ENCODE peak calls at places on chromosome 12, in eight cellular contexts. O, G, I, Z, S, J, W and X are unnamed samples.

GRCh38 chr12:120238839-120239445 is 26.6 kb downstream of the PXN start:
- DNase-seq in G (no peak), S (no peak), O (no peak), Z (no peak), W (no peak), I (no peak), J (no peak), X (no peak)

GRCh38 chr12:92469837-92470236 is 233.0 kb upstream of the PLEKHG7 start:
- DNase-seq in Z (no peak), J (no peak), O (no peak), I (no peak), W (no peak), G (no peak), S (no peak), X (no peak)

GRCh38 chr12:63978519-63978918 is 134.0 kb downstream of the SRGAP1 start:
- DNase-seq in O (no peak), G (no peak), J (no peak), Z (no peak), W (no peak), S (peak), I (no peak), X (no peak)

GRCh38 chr12:19833775-19834501 is 394.6 kb downstream of the AEBP2 start:
- DNase-seq in W (no peak), J (no peak), Z (peak), S (peak), O (no peak), G (no peak), I (no peak), X (no peak)

GRCh38 chr12:108600702-108601007 is 2.8 kb upstream of the TMEM119 start:
- DNase-seq in W (no peak), S (no peak), Z (no peak), O (no peak), G (no peak), I (no peak), J (no peak), X (no peak)

GRCh38 chr12:106127289-106128126 is 11.2 kb downstream of the NUAK1 start:
- DNase-seq in W (no peak), Z (no peak), G (no peak), S (no peak), I (no peak), J (no peak), O (no peak), X (no peak)

GRCh38 chr12:103596981-103597380 is 9.9 kb downstream of the STAB2 start:
- DNase-seq in G (no peak), O (no peak), Z (no peak), W (no peak), S (no peak), J (no peak), I (no peak), X (no peak)

GRCh38 chr12:27347779-27348178 is 15.1 kb downstream of the BMAL2 start:
- DNase-seq in S (no peak), W (no peak), G (no peak), J (no peak), O (no peak), I (no peak), Z (no peak), X (no peak)

GRCh38 chr12:87253157-87253556 is 776.0 kb downstream of the C12orf50 start:
- DNase-seq in O (no peak), W (no peak), Z (no peak), J (no peak), S (no peak), I (no peak), G (no peak), X (no peak)

GRCh38 chr12:1603621-1604020 is 9.2 kb upstream of the FBXL14 start:
- DNase-seq in O (no peak), G (no peak), W (no peak), Z (no peak), S (no peak), I (no peak), J (no peak), X (no peak)

GRCh38 chr12:98532687-98533304 is 17.4 kb downstream of the TMPO start:
- DNase-seq in O (no peak), W (peak), Z (no peak), J (no peak), G (no peak), S (no peak), I (no peak), X (no peak)

GRCh38 chr12:45483571-45483970 is 245.9 kb upstream of the ARID2 start:
- DNase-seq in J (no peak), O (no peak), I (no peak), Z (no peak), S (no peak), G (no peak), W (no peak), X (no peak)

GRCh38 chr12:65501093-65501621 is 222.7 kb downstream of the MSRB3 start:
- DNase-seq in I (peak), Z (no peak), O (no peak), J (no peak), G (no peak), W (no peak), S (no peak), X (peak)

GRCh38 chr12:27541031-27541719 is 17.2 kb downstream of the PPFIBP1 start:
- DNase-seq in I (no peak), S (no peak), G (no peak), Z (no peak), J (no peak), O (no peak), W (no peak), X (no peak)

GRCh38 chr12:105876426-105876927 is 262.3 kb downstream of the NUAK1 start:
- DNase-seq in I (no peak), J (no peak), O (no peak), W (no peak), G (no peak), Z (no peak), S (no peak), X (no peak)

GRCh38 chr12:93003540-93004239 is 74.6 kb upstream of the EEA1 start:
- DNase-seq in O (no peak), W (no peak), G (no peak), Z (no peak), S (no peak), I (no peak), J (no peak), X (no peak)

GRCh38 chr12:70667253-70667652 is 30.0 kb upstream of the PTPRB start:
- DNase-seq in I (no peak), Z (no peak), W (no peak), S (no peak), G (no peak), J (no peak), O (no peak), X (no peak)

GRCh38 chr12:27969901-27970390 is 2.6 kb downstream of the PTHLH start:
- DNase-seq in I (no peak), O (no peak), W (peak), S (no peak), Z (peak), G (peak), J (no peak), X (peak)

GRCh38 chr12:40793471-40793870 is 101.2 kb downstream of the CNTN1 start:
- DNase-seq in J (no peak), I (no peak), S (no peak), O (no peak), G (no peak), W (no peak), Z (no peak), X (no peak)

GRCh38 chr12:21502872-21503271 is 1.3 kb downstream of the GOLT1B start:
- DNase-seq in O (no peak), J (no peak), Z (no peak), S (no peak), W (no peak), I (no peak), G (no peak), X (no peak)

GRCh38 chr12:117998719-117999118 is 17.8 kb upstream of the RFC5 start:
- DNase-seq in O (no peak), I (no peak), W (no peak), Z (no peak), S (no peak), G (no peak), J (no peak), X (no peak)

GRCh38 chr12:63668028-63668799 is at the start of gene DPY19L2:
- DNase-seq in W (peak), S (no peak), Z (peak), I (peak), G (peak), J (no peak), O (no peak), X (peak)

GRCh38 chr12:116241157-116241772 is 36.2 kb downstream of the MED13L start:
- DNase-seq in W (no peak), J (no peak), Z (no peak), O (no peak), S (no peak), G (no peak), I (no peak), X (no peak)

GRCh38 chr12:122486805-122487426 is 13.8 kb downstream of the ZCCHC8 start:
- DNase-seq in I (no peak), G (no peak), O (no peak), J (no peak), W (no peak), S (no peak), Z (no peak), X (no peak)

GRCh38 chr12:118061876-118062791 is 1.2 kb upstream of the WSB2 start:
- DNase-seq in I (no peak), W (peak), O (no peak), G (no peak), J (no peak), S (no peak), Z (peak), X (peak)

GRCh38 chr12:29743801-29744200 is 39.9 kb downstream of the TMTC1 start:
- DNase-seq in G (no peak), S (no peak), O (no peak), J (no peak), I (no peak), Z (no peak), W (no peak), X (no peak)

GRCh38 chr12:52561880-52562449 is 9.0 kb upstream of the KRT71 start:
- DNase-seq in Z (no peak), W (no peak), S (no peak), I (no peak), G (no peak), J (no peak), O (no peak), X (no peak)

GRCh38 chr12:91100901-91101300 is 10.4 kb downstream of the LUM start:
- DNase-seq in Z (no peak), O (no peak), W (no peak), G (no peak), S (no peak), J (no peak), I (no peak), X (no peak)

GRCh38 chr12:27332407-27333310 is at the start of gene BMAL2:
- DNase-seq in S (no peak), G (peak), O (no peak), W (peak), J (no peak), I (peak), Z (peak), X (no peak)

GRCh38 chr12:41910578-41911331 is 233.9 kb downstream of the GXYLT1 start:
- DNase-seq in I (no peak), Z (no peak), G (no peak), W (no peak), J (no peak), S (no peak), O (no peak), X (no peak)